ENCODE peak calls at places on chromosome 7, in seven cellular contexts. E is CD4-positive, alpha-beta memory T cell; G is aorta; S is CD8-positive, alpha-beta T cell; H is neural progenitor cell; A is tibial nerve; X is hepatocyte. K is an unnamed sample.

GRCh38 chr7:42224391-42225003 is 12.5 kb downstream of the GLI3 start:
- DNase-seq in E (no peak), S (no peak), G (no peak), X (no peak), H (peak; percentile 52), A (no peak), K (no peak)

GRCh38 chr7:37032258-37032601 is 307.9 kb upstream of the AOAH start:
- DNase-seq in X (no peak), E (no peak), S (no peak), H (no peak), A (no peak), G (no peak), K (no peak)

GRCh38 chr7:152395115-152395514 is 40.7 kb downstream of the KMT2C start:
- DNase-seq in S (no peak), E (no peak), A (no peak), H (no peak), G (no peak), X (no peak), K (no peak)

GRCh38 chr7:57651006-57651405 is 201.0 kb downstream of the ZNF716 start:
- DNase-seq in S (no peak), H (no peak), E (no peak), A (no peak), G (no peak), X (no peak), K (no peak)

GRCh38 chr7:112484671-112485097 is 3.9 kb downstream of the LSMEM1 start:
- DNase-seq in E (no peak), H (no peak), S (no peak), G (peak; percentile 61), A (no peak), X (peak; percentile 56), K (no peak)

GRCh38 chr7:24279512-24279911 is 4.5 kb upstream of the NPY start:
- DNase-seq in G (no peak), H (no peak), E (no peak), S (no peak), X (no peak), A (no peak), K (no peak)

GRCh38 chr7:42272793-42273665 is 36.0 kb upstream of the GLI3 start:
- DNase-seq in H (peak; percentile 43), S (no peak), A (no peak), E (no peak), G (no peak), X (peak; percentile 28), K (no peak)

GRCh38 chr7:109322833-109323232 is 753.2 kb downstream of the DNAJB9 start:
- DNase-seq in H (no peak), A (no peak), E (no peak), G (no peak), S (no peak), X (no peak), K (no peak)

GRCh38 chr7:82789883-82790609 is 346.5 kb upstream of the CACNA2D1 start:
- DNase-seq in G (no peak), S (no peak), A (no peak), H (no peak), X (no peak), E (no peak), K (no peak)

GRCh38 chr7:95684505-95684904 is 87.8 kb upstream of the DYNC1I1 start:
- DNase-seq in E (no peak), A (no peak), X (no peak), G (no peak), H (no peak), S (no peak), K (no peak)

GRCh38 chr7:20030915-20031362 is 186.2 kb downstream of the MACC1 start:
- DNase-seq in A (no peak), X (no peak), G (no peak), H (no peak), S (no peak), E (no peak), K (no peak)

DNA sequence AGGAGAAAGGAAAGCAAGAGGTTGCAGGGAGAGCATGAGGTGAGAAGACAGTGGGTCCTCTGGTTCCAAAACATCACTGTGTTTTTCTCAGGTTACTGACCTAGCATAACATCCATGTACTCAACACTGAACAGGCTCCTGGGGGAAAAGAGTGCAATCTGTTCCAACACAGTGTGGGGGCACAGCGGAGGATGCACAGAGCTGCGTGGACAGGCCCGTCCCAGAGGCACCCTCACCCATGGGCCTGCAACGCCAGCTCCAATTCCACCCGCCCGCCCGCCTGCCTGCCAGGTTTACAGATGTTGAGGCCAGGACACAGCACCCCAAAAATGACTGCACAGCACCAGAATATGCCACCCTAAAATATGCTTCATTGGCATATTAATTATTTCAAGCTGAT is 26.9 kb upstream of the FKBP9 start:
- DNase-seq in S (no peak), E (no peak), G (no peak), H (no peak), A (no peak), X (no peak), K (no peak)
- H3K36me3 ChIP-seq in S (no peaks in the 10 kb centered on the region), E (no peaks in the 10 kb centered on the region), G (peaks cover 4% of the 10 kb centered on the region), H (no peaks in the 10 kb centered on the region), A (peaks cover 83% of the 10 kb centered on the region), X (no peaks in the 10 kb centered on the region), K (peaks cover 11% of the 10 kb centered on the region)

GRCh38 chr7:88243345-88243909 is 23.6 kb upstream of the SRI start:
- DNase-seq in A (no peak), X (peak; percentile 64), H (peak; percentile 50), G (no peak), E (peak; percentile 7), S (no peak), K (peak; percentile 10)
- H3K27ac ChIP-seq in A (no peak overlapping the region), X (no peak overlapping the region), H (no peak overlapping the region), G (no peak overlapping the region), E (no peak overlapping the region), S (no peak overlapping the region), K (no peak overlapping the region)

GRCh38 chr7:30430300-30430699 is 48.3 kb downstream of the NOD1 start:
- DNase-seq in S (no peak), A (no peak), G (no peak), E (no peak), X (no peak), H (no peak), K (peak; percentile 39)

GRCh38 chr7:30424536-30424935 is 54.0 kb downstream of the NOD1 start:
- DNase-seq in A (no peak), H (no peak), G (no peak), S (no peak), E (no peak), X (no peak), K (no peak)

GRCh38 chr7:30428586-30429530 is 49.7 kb downstream of the NOD1 start:
- DNase-seq in S (no peak), G (no peak), H (no peak), E (no peak), A (no peak), X (no peak), K (no peak)

GRCh38 chr7:30430777-30431176 is 47.8 kb downstream of the NOD1 start:
- DNase-seq in G (no peak), H (no peak), A (no peak), E (no peak), S (no peak), X (no peak), K (no peak)

GRCh38 chr7:30427296-30428080 is 51.1 kb downstream of the NOD1 start:
- DNase-seq in G (peak; percentile 62), X (no peak), H (no peak), S (no peak), A (no peak), E (no peak), K (peak; percentile 24)
- H3K36me3 ChIP-seq in G (peaks cover 3% of the 10 kb centered on the region), X (no peaks in the 10 kb centered on the region), H (no peaks in the 10 kb centered on the region), S (peaks cover 6% of the 10 kb centered on the region), A (peaks cover 71% of the 10 kb centered on the region), E (peaks cover 3% of the 10 kb centered on the region), K (no peaks in the 10 kb centered on the region)

GRCh38 chr7:117495313-117495712 is 15.5 kb downstream of the CFTR start:
- DNase-seq in X (no peak), G (no peak), A (no peak), S (no peak), H (no peak), E (no peak), K (no peak)

GRCh38 chr7:117489435-117489834 is 9.6 kb downstream of the CFTR start:
- DNase-seq in S (no peak), A (no peak), H (no peak), G (no peak), E (no peak), X (no peak), K (no peak)

GRCh38 chr7:117489911-117490310 is 10.1 kb downstream of the CFTR start:
- DNase-seq in H (no peak), E (no peak), S (no peak), X (peak; percentile 47), A (no peak), G (no peak), K (no peak)

GRCh38 chr7:117489016-117489415 is 9.2 kb downstream of the CFTR start:
- DNase-seq in X (no peak), A (no peak), G (no peak), H (no peak), S (no peak), E (no peak), K (no peak)

DNA sequence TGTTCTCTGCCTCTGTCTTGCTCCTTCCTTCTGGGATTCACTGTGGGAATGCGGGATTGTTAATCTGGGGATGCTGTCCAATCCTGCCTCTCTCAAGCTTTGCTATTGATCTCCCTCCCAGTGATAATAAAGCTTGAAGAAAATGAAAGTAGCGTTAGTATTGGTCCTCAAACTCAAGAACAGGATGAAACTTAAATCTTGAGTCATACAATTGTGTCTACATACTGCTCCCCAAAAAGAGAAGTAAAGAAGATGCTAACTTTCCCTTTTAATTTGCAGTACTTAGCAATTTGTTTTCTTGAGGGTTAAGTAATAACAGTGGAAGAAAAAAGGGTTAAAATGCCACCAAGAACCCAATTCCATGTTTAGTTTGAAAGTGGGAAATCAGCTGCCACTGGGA is 13.6 kb downstream of the CFTR start:
- DNase-seq in X (no peak), H (no peak), E (no peak), S (no peak), G (no peak), A (no peak), K (no peak)
- H3K27ac ChIP-seq in X (no peak overlapping the region), H (no peak overlapping the region), E (no peak overlapping the region), S (no peak overlapping the region), G (no peak overlapping the region), A (no peak overlapping the region), K (no peak overlapping the region)

GRCh38 chr7:148835854-148836253 is 48.2 kb downstream of the EZH2 start:
- DNase-seq in X (no peak), E (no peak), G (no peak), A (no peak), S (no peak), H (no peak), K (no peak)

GRCh38 chr7:148831782-148832181 is 52.3 kb downstream of the EZH2 start:
- DNase-seq in A (no peak), X (no peak), H (no peak), G (no peak), S (no peak), E (no peak), K (no peak)

GRCh38 chr7:148830897-148831692 is 53.0 kb downstream of the EZH2 start:
- DNase-seq in H (no peak), A (no peak), X (no peak), G (no peak), S (no peak), E (no peak), K (no peak)

GRCh38 chr7:148838905-148839304 is 45.2 kb downstream of the EZH2 start:
- DNase-seq in H (no peak), E (peak; percentile 29), A (no peak), G (no peak), X (no peak), S (no peak), K (peak; percentile 95)

DNA sequence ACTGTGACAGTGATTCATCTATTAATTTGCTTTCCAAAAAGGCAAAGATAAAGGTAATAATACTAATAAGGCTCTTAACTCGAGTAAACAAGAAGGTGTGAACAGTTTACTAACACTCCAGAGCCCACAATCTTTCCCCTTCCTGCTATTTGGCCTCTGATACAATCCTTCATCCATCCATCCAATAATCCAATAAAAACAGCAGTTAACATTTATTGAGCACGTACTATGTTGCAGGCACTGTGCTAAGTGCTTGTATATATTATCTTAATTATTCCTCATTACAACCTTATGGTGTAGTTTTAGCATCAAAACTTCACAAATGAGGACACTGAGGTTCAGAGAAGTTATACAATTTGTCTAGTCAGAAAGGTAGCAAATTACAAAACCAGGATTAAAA is 49.5 kb downstream of the EZH2 start:
- DNase-seq in S (no peak), E (no peak), G (no peak), X (no peak), H (no peak), A (no peak), K (no peak)
- H3K36me3 ChIP-seq in S (no peaks in the 10 kb centered on the region), E (no peaks in the 10 kb centered on the region), G (no peaks in the 10 kb centered on the region), X (no peaks in the 10 kb centered on the region), H (peaks cover 9% of the 10 kb centered on the region), A (no peaks in the 10 kb centered on the region), K (peaks cover 86% of the 10 kb centered on the region)

K was measured in SK-N-MC.